ENCODE peak calls at places on chromosomes 5 and 9, in six cellular contexts. W is choroid plexus epithelial cell, M is stomach, K is fibroblast of the aortic adventitia, U is type B pancreatic cell, X is HepG2. P is an unnamed sample.

GRCh38 chr5:89028579-89029272 is 145.7 kb upstream of the MEF2C start:
- DNase-seq in W (peak; percentile 3), M (no peak), K (no peak), U (no peak), X (no peak), P (peak; percentile 67)

GRCh38 chr5:124342027-124342471 is 404.4 kb downstream of the ZNF608 start:
- DNase-seq in W (peak; percentile 83), M (no peak), K (peak; percentile 91), U (no peak), X (no peak), P (peak; percentile 91)

GRCh38 chr5:151094861-151095260 is 14.0 kb upstream of the TNIP1 start:
- DNase-seq in W (peak; percentile 46), M (no peak), K (peak; percentile 55), U (no peak), X (no peak), P (peak; percentile 78)

GRCh38 chr5:168931638-168932345 is 352.6 kb upstream of the PANK3 start:
- DNase-seq in W (peak; percentile 25), M (no peak), K (peak; percentile 65), U (no peak), X (no peak), P (peak; percentile 95)

GRCh38 chr9:89022902-89023301 is 31.6 kb downstream of the S1PR3 start:
- DNase-seq in W (peak; percentile 87), M (peak; percentile 40), K (peak; percentile 87), U (no peak), X (no peak), P (peak; percentile 87)

GRCh38 chr9:8751531-8751930 is 952.0 kb upstream of the DMAC1 start:
- DNase-seq in W (no peak), M (no peak), K (peak; percentile 52), U (no peak), X (no peak), P (peak; percentile 17)

GRCh38 chr5:92560698-92561361 is 1020.2 kb downstream of the NR2F1-AS1 start:
- DNase-seq in W (peak; percentile 87), M (no peak), K (peak; percentile 78), U (no peak), X (no peak), P (peak; percentile 56)

GRCh38 chr9:801399-802071 is 40.0 kb upstream of the DMRT1 start:
- DNase-seq in W (peak; percentile 36), M (no peak), K (peak; percentile 74), U (no peak), X (no peak), P (peak; percentile 46)

GRCh38 chr5:171721469-171721868 is 64.1 kb upstream of the SMIM23 start:
- DNase-seq in W (no peak), M (no peak), K (no peak), U (peak; percentile 20), X (no peak), P (no peak)

GRCh38 chr5:4625206-4625896 is 514.8 kb upstream of the ADAMTS16 start:
- DNase-seq in W (no peak), M (no peak), K (no peak), U (no peak), X (no peak), P (no peak)
- TF ChIP-seq CTCF in W (no peak), M (no peak), K (no peak), U (no peak), X (no peak), P (no peak)

GRCh38 chr9:95116002-95116819 is 201.3 kb downstream of the FANCC start:
- DNase-seq in W (peak; percentile 24), M (peak; percentile 78), K (no peak), U (no peak), X (peak; percentile 18), P (peak; percentile 30)
- TF ChIP-seq CTCF in W (peak; percentile 53), M (peak; percentile 62), K (no peak), U (peak; percentile 54), X (peak; percentile 48), P (peak; percentile 30)

GRCh38 chr9:136529516-136530471 is 16.1 kb downstream of the NOTCH1 start:
- DNase-seq in W (no peak), M (no peak), K (no peak), U (no peak), X (no peak), P (no peak)
- TF ChIP-seq CTCF in W (no peak), M (no peak), K (no peak), U (no peak), X (no peak), P (no peak)

DNA sequence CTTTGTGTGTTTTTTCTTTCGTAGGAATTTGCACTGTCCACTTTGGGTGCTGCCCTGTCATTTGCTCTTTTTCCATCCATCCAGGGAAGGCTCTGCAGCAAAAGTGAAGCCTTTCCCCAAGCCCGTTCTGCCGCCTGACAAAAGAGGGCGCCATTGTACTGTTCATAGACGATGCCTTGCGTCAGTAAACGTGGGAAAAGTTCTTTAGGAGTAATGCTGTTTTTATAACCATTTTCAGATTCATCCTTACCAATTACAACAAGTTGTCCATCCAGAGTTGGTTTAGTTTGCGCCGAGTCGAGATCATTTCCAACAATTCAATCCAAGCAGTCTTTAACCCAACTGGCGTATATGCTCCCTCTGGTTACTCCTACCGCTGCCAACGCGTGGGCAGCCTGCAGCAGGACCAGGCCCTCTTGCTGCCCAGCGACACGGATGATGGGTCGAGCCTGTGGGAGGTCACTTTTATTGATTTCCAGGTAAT is 34.3 kb upstream of the RPS23 start:
- DNase-seq in W (peak; percentile 93), M (no peak), K (peak; percentile 92), U (no peak), X (peak; percentile 50), P (peak; percentile 82)
- TF ChIP-seq CTCF in W (peak; percentile 100), M (peak; percentile 12), K (peak; percentile 99), U (peak; percentile 92), X (peak; percentile 85), P (peak; percentile 99)

GRCh38 chr9:75198436-75198835 is 110.1 kb downstream of the OSTF1 start:
- DNase-seq in W (no peak), M (no peak), K (no peak), U (no peak), X (no peak), P (no peak)
- TF ChIP-seq CTCF in W (peak; percentile 24), M (no peak), K (peak; percentile 12), U (no peak), X (peak; percentile 63), P (no peak)